ENCODE peak calls at places on chromosomes 4 and X, in four cellular contexts. One of them, this sample, is unnamed.

GRCh38 chr4:48343035-48343434 is 1.7 kb downstream of the SLAIN2 start:
- DNase-seq in K562: no peak
- DNase-seq in HepG2: no peak
- DNase-seq in GM12878: no peak
- DNase-seq in this sample: no peak

GRCh38 chr4:3721627-3722026 is 44.6 kb upstream of the ADRA2C start:
- DNase-seq in K562: no peak
- DNase-seq in HepG2: no peak
- DNase-seq in GM12878: no peak
- DNase-seq in this sample: no peak

GRCh38 chrX:24201216-24201615 is 51.7 kb downstream of the ZFX start:
- DNase-seq in K562: no peak
- DNase-seq in HepG2: no peak
- DNase-seq in GM12878: no peak
- DNase-seq in this sample: no peak

GRCh38 chr4:98125585-98125984 is 17.7 kb downstream of the STPG2 start:
- DNase-seq in K562: no peak
- DNase-seq in HepG2: no peak
- DNase-seq in GM12878: no peak
- DNase-seq in this sample: no peak

GRCh38 chrX:24493740-24494543 is 28.9 kb downstream of the PDK3 start:
- DNase-seq in K562: no peak
- DNase-seq in HepG2: peak
- DNase-seq in GM12878: no peak
- DNase-seq in this sample: no peak

GRCh38 chr4:137905930-137906329 is 336.2 kb downstream of the SLC7A11 start:
- DNase-seq in K562: no peak
- DNase-seq in HepG2: no peak
- DNase-seq in GM12878: no peak
- DNase-seq in this sample: no peak

GRCh38 chrX:15447985-15448639 is 45.0 kb downstream of the PIR start:
- DNase-seq in K562: no peak
- DNase-seq in HepG2: no peak
- DNase-seq in GM12878: no peak
- DNase-seq in this sample: no peak

GRCh38 chrX:18661273-18661672 is 10.6 kb downstream of the RS1 start:
- DNase-seq in K562: no peak
- DNase-seq in HepG2: no peak
- DNase-seq in GM12878: no peak
- DNase-seq in this sample: no peak

GRCh38 chr4:99790796-99791617 is 25.6 kb upstream of the DAPP1 start:
- DNase-seq in K562: no peak
- DNase-seq in HepG2: no peak
- DNase-seq in GM12878: no peak
- DNase-seq in this sample: no peak

GRCh38 chr4:143617994-143618679 is 82.3 kb downstream of the FREM3 start:
- DNase-seq in K562: no peak
- DNase-seq in HepG2: no peak
- DNase-seq in GM12878: no peak
- DNase-seq in this sample: no peak

GRCh38 chrX:12950851-12951589 is 23.9 kb upstream of the TMSB4X start:
- DNase-seq in K562: peak
- DNase-seq in HepG2: peak
- DNase-seq in GM12878: peak
- DNase-seq in this sample: peak

GRCh38 chr4:98181815-98182214 is 38.5 kb upstream of the STPG2 start:
- DNase-seq in K562: no peak
- DNase-seq in HepG2: no peak
- DNase-seq in GM12878: no peak
- DNase-seq in this sample: peak

GRCh38 chr4:2337131-2337723 is 75.3 kb upstream of the MXD4 start:
- DNase-seq in K562: peak
- DNase-seq in HepG2: no peak
- DNase-seq in GM12878: no peak
- DNase-seq in this sample: no peak

GRCh38 chr4:174199735-174200134 is 83.7 kb downstream of the FBXO8 start:
- DNase-seq in K562: no peak
- DNase-seq in HepG2: no peak
- DNase-seq in GM12878: no peak
- DNase-seq in this sample: no peak

GRCh38 chr4:74755486-74755885 is 38.8 kb downstream of the BTC start:
- DNase-seq in K562: no peak
- DNase-seq in HepG2: no peak
- DNase-seq in GM12878: no peak
- DNase-seq in this sample: no peak

GRCh38 chr4:121696140-121696640 is 590 bp downstream of the ANXA5 start:
- DNase-seq in K562: no peak
- DNase-seq in HepG2: peak
- DNase-seq in GM12878: no peak
- DNase-seq in this sample: no peak

GRCh38 chr4:6772223-6772928 is 10.2 kb upstream of the KIAA0232 start:
- DNase-seq in K562: no peak
- DNase-seq in HepG2: no peak
- DNase-seq in GM12878: no peak
- DNase-seq in this sample: no peak

GRCh38 chr4:102683846-102684581 is 76.8 kb downstream of the MANBA start:
- DNase-seq in K562: no peak
- DNase-seq in HepG2: no peak
- DNase-seq in GM12878: no peak
- DNase-seq in this sample: no peak

GRCh38 chr4:114599231-114600065 is 841 bp downstream of the UGT8 start:
- DNase-seq in K562: peak
- DNase-seq in HepG2: no peak
- DNase-seq in GM12878: no peak
- DNase-seq in this sample: no peak

GRCh38 chr4:26048378-26048882 is 134.4 kb downstream of the SMIM20 start:
- DNase-seq in K562: no peak
- DNase-seq in HepG2: no peak
- DNase-seq in GM12878: no peak
- DNase-seq in this sample: no peak

GRCh38 chr4:187606581-187606980 is 389.0 kb upstream of the ZFP42 start:
- DNase-seq in K562: peak
- DNase-seq in HepG2: peak
- DNase-seq in GM12878: no peak
- DNase-seq in this sample: peak

GRCh38 chr4:175882891-175883290 is 70.8 kb upstream of the GPM6A start:
- DNase-seq in K562: no peak
- DNase-seq in HepG2: no peak
- DNase-seq in GM12878: no peak
- DNase-seq in this sample: no peak

DNA sequence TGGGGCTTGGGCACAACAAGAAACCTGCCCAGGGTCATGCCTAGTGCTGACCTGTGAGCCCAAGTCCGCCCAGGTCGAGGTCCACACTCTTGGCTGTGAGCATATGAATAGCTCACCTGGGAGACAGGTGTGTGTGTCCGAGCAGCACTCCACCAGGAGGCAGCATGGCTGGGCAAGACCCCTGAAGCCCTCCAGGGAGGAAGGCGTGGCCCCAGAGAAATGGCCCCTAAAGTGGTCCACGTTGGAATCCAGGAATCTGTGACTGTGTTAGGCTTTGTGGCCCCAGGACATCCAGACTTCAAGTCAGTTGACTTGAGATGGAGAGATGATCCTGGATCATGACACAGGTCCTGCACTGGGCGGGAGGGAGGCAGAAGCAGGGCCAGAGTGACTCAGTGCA is 138.8 kb downstream of the CPZ start:
- DNase-seq in K562: no peak
- DNase-seq in HepG2: no peak
- DNase-seq in GM12878: no peak
- DNase-seq in this sample: no peak
- TF ChIP-seq CHD4 in K562: no peak
- TF ChIP-seq CHD4 in HepG2: no peak
- TF ChIP-seq CHD4 in GM12878: no peak
- TF ChIP-seq CHD4 in this sample: no peak

DNA sequence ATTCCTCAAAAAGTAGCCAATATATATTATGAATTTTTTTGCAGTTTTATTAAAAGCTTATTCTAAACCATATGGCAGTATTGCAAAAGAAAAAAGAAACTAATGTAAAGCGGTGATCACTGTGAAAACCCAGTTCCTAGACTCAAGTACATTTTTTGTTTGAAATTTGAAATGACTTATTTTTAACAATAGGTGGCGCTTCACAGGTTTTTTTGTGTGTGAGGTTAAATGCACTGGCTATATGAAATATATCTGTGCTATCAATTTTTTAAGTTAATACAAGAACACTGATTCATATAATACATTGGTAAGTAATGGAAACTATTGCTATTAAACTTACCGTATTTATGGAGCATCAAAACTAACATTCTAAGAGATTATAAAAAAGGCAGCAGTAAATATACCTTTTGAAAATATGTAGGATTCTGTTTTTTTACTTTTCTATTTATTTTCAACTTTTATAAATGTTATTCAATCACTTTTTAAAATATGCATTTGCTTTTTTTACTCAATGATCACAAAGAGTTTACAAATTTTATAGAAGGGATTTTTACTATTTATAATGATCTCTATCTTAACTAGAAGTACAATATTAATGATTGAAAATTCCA is 5.6 kb upstream of the SPRY1 start:
- DNase-seq in K562: no peak
- DNase-seq in HepG2: no peak
- DNase-seq in GM12878: no peak
- DNase-seq in this sample: peak
- TF ChIP-seq CHD4 in K562: no peak
- TF ChIP-seq CHD4 in HepG2: no peak
- TF ChIP-seq CHD4 in GM12878: no peak
- TF ChIP-seq CHD4 in this sample: no peak

GRCh38 chr4:77146426-77147399 is 10.3 kb upstream of the CCNG2 start:
- DNase-seq in K562: no peak
- DNase-seq in HepG2: no peak
- DNase-seq in GM12878: no peak
- DNase-seq in this sample: no peak
- TF ChIP-seq CHD4 in K562: no peak
- TF ChIP-seq CHD4 in HepG2: no peak
- TF ChIP-seq CHD4 in GM12878: no peak
- TF ChIP-seq CHD4 in this sample: no peak

GRCh38 chr4:18961879-18962278 is 940.3 kb upstream of the LCORL start:
- DNase-seq in K562: no peak
- DNase-seq in HepG2: no peak
- DNase-seq in GM12878: no peak
- DNase-seq in this sample: no peak
- TF ChIP-seq CHD4 in K562: no peak
- TF ChIP-seq CHD4 in HepG2: no peak
- TF ChIP-seq CHD4 in GM12878: no peak
- TF ChIP-seq CHD4 in this sample: no peak

GRCh38 chr4:128811571-128812359 is 2.3 kb downstream of the JADE1 start:
- DNase-seq in K562: peak
- DNase-seq in HepG2: peak
- DNase-seq in GM12878: no peak
- DNase-seq in this sample: peak

GRCh38 chr4:128810871-128811570 is 1.5 kb downstream of the JADE1 start:
- DNase-seq in K562: peak
- DNase-seq in HepG2: peak
- DNase-seq in GM12878: no peak
- DNase-seq in this sample: peak

GRCh38 chr4:128810331-128810870 is 901 bp downstream of the JADE1 start:
- DNase-seq in K562: peak
- DNase-seq in HepG2: peak
- DNase-seq in GM12878: no peak
- DNase-seq in this sample: peak

GRCh38 chr4:128809477-128810330 is at the start of gene JADE1:
- DNase-seq in K562: peak
- DNase-seq in HepG2: peak
- DNase-seq in GM12878: no peak
- DNase-seq in this sample: peak

GRCh38 chr4:128812360-128812958 is 3.0 kb downstream of the JADE1 start:
- DNase-seq in K562: no peak
- DNase-seq in HepG2: peak
- DNase-seq in GM12878: no peak
- DNase-seq in this sample: peak
- TF ChIP-seq CHD4 in K562: no peak
- TF ChIP-seq CHD4 in HepG2: no peak
- TF ChIP-seq CHD4 in GM12878: no peak
- TF ChIP-seq CHD4 in this sample: no peak

DNA sequence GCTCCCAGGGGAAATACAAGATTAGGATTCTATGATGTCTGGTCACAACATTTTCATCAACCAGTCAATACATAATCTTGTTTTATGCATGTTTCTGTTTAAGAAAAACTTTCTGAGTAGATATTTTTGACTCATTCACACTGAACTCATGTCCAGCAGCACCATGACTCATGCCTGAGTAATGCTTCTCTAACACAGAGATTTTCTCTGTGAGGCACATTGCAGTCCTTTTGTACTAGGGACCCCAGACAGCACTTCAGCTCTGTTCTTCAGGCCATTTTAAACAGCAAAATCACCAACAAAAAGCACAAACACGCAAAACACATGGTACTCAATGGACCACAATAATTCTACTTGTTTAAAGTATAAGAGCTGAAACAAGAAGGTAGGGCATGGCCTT is 83.5 kb downstream of the MXRA5 start:
- DNase-seq in K562: no peak
- DNase-seq in HepG2: peak
- DNase-seq in GM12878: no peak
- DNase-seq in this sample: peak
- TF ChIP-seq CHD4 in K562: no peak
- TF ChIP-seq CHD4 in HepG2: no peak
- TF ChIP-seq CHD4 in GM12878: no peak
- TF ChIP-seq CHD4 in this sample: no peak

GRCh38 chr4:89242864-89243740 is 64.5 kb downstream of the GPRIN3 start:
- DNase-seq in K562: no peak
- DNase-seq in HepG2: no peak
- DNase-seq in GM12878: no peak
- DNase-seq in this sample: no peak
- TF ChIP-seq CHD4 in K562: no peak
- TF ChIP-seq CHD4 in HepG2: no peak
- TF ChIP-seq CHD4 in GM12878: no peak
- TF ChIP-seq CHD4 in this sample: no peak

GRCh38 chr4:5110901-5111300 is 59.6 kb downstream of the STK32B start:
- DNase-seq in K562: no peak
- DNase-seq in HepG2: no peak
- DNase-seq in GM12878: no peak
- DNase-seq in this sample: no peak

GRCh38 chr4:5118091-5118786 is 67.0 kb downstream of the STK32B start:
- DNase-seq in K562: no peak
- DNase-seq in HepG2: no peak
- DNase-seq in GM12878: no peak
- DNase-seq in this sample: no peak

GRCh38 chr4:5112333-5112732 is 61.1 kb downstream of the STK32B start:
- DNase-seq in K562: no peak
- DNase-seq in HepG2: no peak
- DNase-seq in GM12878: no peak
- DNase-seq in this sample: no peak

GRCh38 chr4:5120067-5120466 is 68.8 kb downstream of the STK32B start:
- DNase-seq in K562: no peak
- DNase-seq in HepG2: no peak
- DNase-seq in GM12878: no peak
- DNase-seq in this sample: no peak

GRCh38 chr4:5114911-5115310 is 63.6 kb downstream of the STK32B start:
- DNase-seq in K562: no peak
- DNase-seq in HepG2: no peak
- DNase-seq in GM12878: no peak
- DNase-seq in this sample: peak
- TF ChIP-seq CHD4 in K562: no peak
- TF ChIP-seq CHD4 in HepG2: no peak
- TF ChIP-seq CHD4 in GM12878: no peak
- TF ChIP-seq CHD4 in this sample: no peak